ENCODE peak calls at places on chromosomes 13 and 19, in ten cellular contexts. E, D, W, Q, S, V, P, Z, J and T are unnamed samples. For H3K4me1, H3K27me3 and H3K36me3, the result is how much of the 10 kb centered on the place peaks cover.

GRCh38 chr13:91805605-91806004 is 407.2 kb downstream of the GPC5 start:
- DNase-seq in J (no peak), V (no peak), S (no peak), Z (no peak), P (no peak), D (no peak), Q (peak), E (peak), W (no peak), T (no peak)

GRCh38 chr13:74891610-74892009 is 590.4 kb downstream of the TBC1D4 start:
- DNase-seq in S (peak), D (no peak), E (peak), W (no peak), J (no peak), Q (no peak), P (no peak), V (no peak), Z (no peak), T (no peak)

GRCh38 chr19:13132471-13133166 is 14.6 kb downstream of the NACC1 start:
- DNase-seq in S (peak), W (no peak), Q (no peak), J (no peak), E (peak), D (peak), Z (peak), V (no peak), P (no peak), T (no peak)

GRCh38 chr19:33429891-33430673 is 56.6 kb downstream of the CEBPG start:
- DNase-seq in J (no peak), S (no peak), V (no peak), W (no peak), E (no peak), P (peak), D (peak), Z (peak), Q (no peak), T (no peak)

GRCh38 chr13:107276936-107277335 is 709.0 kb upstream of the ARGLU1 start:
- DNase-seq in Z (no peak), V (no peak), J (no peak), Q (no peak), S (no peak), P (no peak), E (no peak), W (no peak), D (no peak), T (no peak)

GRCh38 chr13:39870197-39870746 is 214.8 kb downstream of the COG6 start:
- DNase-seq in W (no peak), D (no peak), V (no peak), S (no peak), J (no peak), Q (no peak), Z (no peak), E (no peak), P (no peak), T (no peak)

GRCh38 chr19:47541507-47541906 is 26.6 kb upstream of the NAPA start:
- DNase-seq in W (no peak), Z (no peak), P (no peak), Q (no peak), S (no peak), E (peak), J (no peak), V (no peak), D (peak), T (no peak)

GRCh38 chr13:35552172-35552844 is 75.8 kb upstream of the MAB21L1 start:
- DNase-seq in S (peak), P (no peak), Z (no peak), W (peak), J (no peak), D (no peak), Q (no peak), V (no peak), E (peak), T (no peak)

GRCh38 chr19:49862411-49863253 is 4.7 kb downstream of the PNKP start:
- DNase-seq in E (no peak), Z (peak), J (peak), V (peak), P (no peak), Q (peak), W (no peak), S (no peak), D (no peak), T (peak)

GRCh38 chr19:51808333-51808986 is 13.5 kb downstream of the FPR3 start:
- DNase-seq in J (no peak), V (no peak), E (peak), D (no peak), P (no peak), W (no peak), Q (no peak), Z (no peak), S (no peak), T (no peak)

GRCh38 chr13:43766766-43767165 is 20.0 kb downstream of the ENOX1 start:
- DNase-seq in E (peak), S (no peak), J (no peak), P (peak), V (no peak), Z (no peak), D (no peak), W (no peak), Q (no peak), T (no peak)

GRCh38 chr13:32726374-32727037 is 140.3 kb downstream of the PDS5B start:
- DNase-seq in E (peak), W (no peak), J (no peak), Z (no peak), Q (no peak), S (no peak), D (no peak), P (no peak), V (no peak), T (no peak)

GRCh38 chr19:35344511-35345031 is 3.1 kb upstream of the FFAR1 start:
- DNase-seq in J (no peak), D (no peak), E (no peak), Q (no peak), Z (no peak), W (no peak), V (no peak), P (no peak), S (no peak), T (no peak)

GRCh38 chr13:41944635-41945401 is 16.1 kb downstream of the VWA8 start:
- DNase-seq in S (no peak), D (no peak), Q (no peak), V (no peak), E (no peak), W (no peak), P (no peak), J (no peak), Z (no peak), T (no peak)

GRCh38 chr13:79780240-79780639 is 299.3 kb downstream of the NDFIP2 start:
- DNase-seq in E (no peak), V (no peak), Z (peak), Q (no peak), D (no peak), J (no peak), S (peak), W (no peak), P (no peak), T (no peak)

GRCh38 chr13:100484708-100485107 is 103.9 kb downstream of the GGACT start:
- DNase-seq in J (no peak), E (no peak), S (no peak), Z (no peak), P (no peak), V (peak), W (no peak), D (no peak), Q (no peak), T (no peak)

GRCh38 chr19:54473983-54474382 is 887 bp upstream of the CDC42EP5 start:
- DNase-seq in P (no peak), Z (peak), W (no peak), E (no peak), Q (no peak), J (no peak), V (no peak), D (no peak), S (no peak), T (no peak)

GRCh38 chr13:34349091-34349722 is 531.3 kb downstream of the RFC3 start:
- DNase-seq in Q (no peak), J (peak), E (peak), W (no peak), S (peak), V (peak), D (no peak), P (peak), Z (peak), T (no peak)

GRCh38 chr13:34352958-34353357 is 535.0 kb downstream of the RFC3 start:
- DNase-seq in Q (no peak), W (no peak), V (no peak), E (no peak), S (no peak), P (no peak), D (no peak), J (no peak), Z (no peak), T (no peak)

GRCh38 chr13:34346626-34347025 is 528.7 kb downstream of the RFC3 start:
- DNase-seq in Q (no peak), S (peak), E (no peak), Z (no peak), J (no peak), P (no peak), W (no peak), D (no peak), V (no peak), T (no peak)

GRCh38 chr13:34347784-34348573 is 530.0 kb downstream of the RFC3 start:
- DNase-seq in P (no peak), J (peak), Z (no peak), S (no peak), E (no peak), D (no peak), V (no peak), W (no peak), Q (peak), T (no peak)

GRCh38 chr13:34351134-34351533 is 533.2 kb downstream of the RFC3 start:
- DNase-seq in D (no peak), W (no peak), P (no peak), Q (no peak), Z (no peak), E (no peak), S (no peak), V (no peak), J (no peak), T (no peak)
- H3K4me1 ChIP-seq in D (under half), W (under half), P (under half), Q (under half), Z (under half), E (under half), S (under half), V (under half), J (under half), T (under half)

GRCh38 chr19:17974551-17974950 is 7.6 kb downstream of the KCNN1 start:
- DNase-seq in E (no peak), Z (peak), Q (no peak), W (no peak), P (no peak), J (no peak), D (no peak), S (no peak), V (no peak), T (no peak)
- H3K27me3 ChIP-seq in E (under half), Z (under half), Q (under half), W (under half), P (half or more), J (under half), D (under half), S (under half), V (under half), T (under half)

GRCh38 chr19:15115080-15115479 is 7.9 kb downstream of the SYDE1 start:
- DNase-seq in Q (no peak), V (peak), J (no peak), S (no peak), D (no peak), Z (peak), P (peak), E (peak), W (no peak), T (no peak)

GRCh38 chr19:15112385-15112784 is 5.2 kb downstream of the SYDE1 start:
- DNase-seq in J (no peak), Q (peak), D (no peak), E (no peak), V (no peak), P (no peak), W (no peak), Z (peak), S (no peak), T (no peak)

GRCh38 chr19:15115762-15116615 is 8.8 kb downstream of the SYDE1 start:
- DNase-seq in Q (no peak), V (no peak), S (no peak), Z (peak), E (no peak), W (no peak), P (no peak), D (no peak), J (no peak), T (no peak)

GRCh38 chr19:15113245-15114152 is 6.3 kb downstream of the SYDE1 start:
- DNase-seq in Q (peak), P (no peak), W (no peak), S (no peak), Z (peak), E (no peak), D (no peak), V (no peak), J (no peak), T (no peak)

DNA sequence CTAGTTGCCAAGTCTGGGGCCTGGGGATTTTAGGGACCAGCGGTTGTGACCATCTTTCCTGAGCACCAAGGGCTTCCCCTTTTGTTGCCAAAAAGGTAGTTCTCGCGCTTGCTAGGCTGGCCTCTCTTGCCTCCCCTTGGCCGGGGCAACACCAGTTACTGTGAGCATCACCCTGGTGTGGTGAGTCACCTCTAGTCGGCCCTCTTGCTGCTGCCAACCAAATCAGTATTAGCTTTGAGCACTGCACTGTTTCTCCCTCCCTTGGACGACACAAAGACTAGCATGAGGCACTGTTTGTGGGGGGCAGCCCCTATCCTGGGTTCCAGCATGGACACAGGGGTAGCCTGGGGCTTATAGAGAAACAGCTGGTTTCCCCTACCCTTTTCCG is 6.9 kb downstream of the SYDE1 start:
- DNase-seq in W (no peak), Q (no peak), Z (peak), S (peak), P (no peak), J (no peak), V (no peak), E (peak), D (no peak), T (no peak)
- H3K36me3 ChIP-seq in W (under half), Q (under half), Z (half or more), S (under half), P (half or more), J (under half), V (under half), E (half or more), D (under half), T (half or more)

DNA sequence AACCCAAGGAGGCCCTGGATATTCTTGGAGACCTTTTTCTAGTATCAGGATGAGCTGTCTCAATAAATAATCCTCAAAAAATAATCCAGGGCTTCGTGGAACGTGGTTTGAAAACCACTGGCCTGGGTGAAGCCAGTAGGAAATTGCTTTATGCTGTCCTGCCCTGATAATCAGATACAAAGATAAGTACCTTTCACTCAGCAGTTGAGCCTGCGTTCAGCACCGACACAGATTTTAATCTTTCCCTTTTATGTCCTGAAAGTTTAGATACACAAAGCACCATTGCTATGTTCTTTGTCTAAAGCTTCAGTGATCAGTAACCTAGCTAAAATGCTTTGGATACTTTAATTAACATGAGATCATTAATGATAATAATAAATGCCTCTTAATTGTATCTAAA is 460.0 kb downstream of the RFC3 start:
- DNase-seq in E (no peak), J (no peak), Z (no peak), W (no peak), P (no peak), V (no peak), Q (no peak), S (no peak), D (no peak), T (no peak)
- H3K4me1 ChIP-seq in E (under half), J (under half), Z (under half), W (under half), P (under half), V (under half), Q (under half), S (under half), D (under half), T (under half)

GRCh38 chr19:40056505-40056904 is 474 bp upstream of the ZNF780B start:
- DNase-seq in P (no peak), W (no peak), Z (no peak), S (no peak), V (no peak), Q (no peak), E (no peak), J (no peak), D (no peak), T (no peak)

GRCh38 chr19:40055832-40056504 is at the start of gene ZNF780B:
- DNase-seq in S (peak), E (peak), V (peak), W (no peak), Z (peak), J (peak), D (peak), P (peak), Q (peak), T (peak)

GRCh38 chr19:40055049-40055448 is 982 bp downstream of the ZNF780B start:
- DNase-seq in Q (no peak), V (no peak), W (no peak), Z (no peak), E (no peak), J (no peak), P (no peak), S (no peak), D (no peak), T (no peak)

GRCh38 chr19:40059624-40060023 is 3.6 kb upstream of the ZNF780B start:
- DNase-seq in W (no peak), V (no peak), Q (no peak), P (no peak), Z (peak), J (no peak), D (no peak), S (no peak), E (no peak), T (no peak)

GRCh38 chr19:40057166-40057565 is 1.1 kb upstream of the ZNF780B start:
- DNase-seq in Q (no peak), Z (peak), S (no peak), E (no peak), D (no peak), P (no peak), J (no peak), V (no peak), W (no peak), T (no peak)
- H3K27me3 ChIP-seq in Q (under half), Z (under half), S (under half), E (under half), D (under half), P (under half), J (under half), V (under half), W (under half), T (under half)

GRCh38 chr13:50575138-50575537 is 268.4 kb downstream of the DLEU7 start:
- DNase-seq in Q (no peak), W (no peak), J (no peak), D (no peak), S (no peak), V (no peak), E (no peak), P (no peak), Z (no peak), T (no peak)

GRCh38 chr13:50574731-50575130 is 268.8 kb downstream of the DLEU7 start:
- DNase-seq in V (no peak), P (no peak), S (peak), D (no peak), J (no peak), E (peak), W (no peak), Q (no peak), Z (peak), T (no peak)

GRCh38 chr13:50576156-50576555 is 267.3 kb downstream of the DLEU7 start:
- DNase-seq in D (no peak), P (no peak), E (no peak), W (no peak), V (peak), J (peak), S (no peak), Q (no peak), Z (no peak), T (no peak)

GRCh38 chr13:50572129-50572528 is 271.4 kb downstream of the DLEU7 start:
- DNase-seq in D (no peak), W (no peak), J (no peak), Z (no peak), P (no peak), S (no peak), V (no peak), E (no peak), Q (no peak), T (no peak)

DNA sequence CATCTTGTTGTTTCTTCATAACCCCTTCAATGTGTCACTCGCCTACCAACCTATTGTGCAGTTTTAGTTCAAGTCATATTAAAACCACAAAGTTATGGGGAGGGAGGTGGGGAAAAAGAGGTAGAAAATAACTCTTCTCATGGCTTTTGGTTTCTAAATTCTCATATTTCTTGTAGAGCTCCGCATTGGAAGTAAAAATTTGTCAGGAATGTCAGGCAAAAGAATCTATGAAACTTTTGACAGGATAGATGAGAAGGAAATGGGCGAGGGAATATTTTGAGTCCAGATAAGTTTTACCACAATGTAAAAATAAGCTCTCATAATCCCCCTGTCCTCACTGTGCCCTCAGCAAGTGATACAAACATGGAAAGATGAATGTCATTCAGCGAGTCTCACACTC is 270.4 kb downstream of the DLEU7 start:
- DNase-seq in Q (no peak), J (no peak), W (no peak), Z (no peak), D (no peak), E (no peak), P (no peak), V (no peak), S (no peak), T (no peak)
- H3K36me3 ChIP-seq in Q (under half), J (under half), W (under half), Z (under half), D (under half), E (under half), P (under half), V (under half), S (under half), T (under half)

DNA sequence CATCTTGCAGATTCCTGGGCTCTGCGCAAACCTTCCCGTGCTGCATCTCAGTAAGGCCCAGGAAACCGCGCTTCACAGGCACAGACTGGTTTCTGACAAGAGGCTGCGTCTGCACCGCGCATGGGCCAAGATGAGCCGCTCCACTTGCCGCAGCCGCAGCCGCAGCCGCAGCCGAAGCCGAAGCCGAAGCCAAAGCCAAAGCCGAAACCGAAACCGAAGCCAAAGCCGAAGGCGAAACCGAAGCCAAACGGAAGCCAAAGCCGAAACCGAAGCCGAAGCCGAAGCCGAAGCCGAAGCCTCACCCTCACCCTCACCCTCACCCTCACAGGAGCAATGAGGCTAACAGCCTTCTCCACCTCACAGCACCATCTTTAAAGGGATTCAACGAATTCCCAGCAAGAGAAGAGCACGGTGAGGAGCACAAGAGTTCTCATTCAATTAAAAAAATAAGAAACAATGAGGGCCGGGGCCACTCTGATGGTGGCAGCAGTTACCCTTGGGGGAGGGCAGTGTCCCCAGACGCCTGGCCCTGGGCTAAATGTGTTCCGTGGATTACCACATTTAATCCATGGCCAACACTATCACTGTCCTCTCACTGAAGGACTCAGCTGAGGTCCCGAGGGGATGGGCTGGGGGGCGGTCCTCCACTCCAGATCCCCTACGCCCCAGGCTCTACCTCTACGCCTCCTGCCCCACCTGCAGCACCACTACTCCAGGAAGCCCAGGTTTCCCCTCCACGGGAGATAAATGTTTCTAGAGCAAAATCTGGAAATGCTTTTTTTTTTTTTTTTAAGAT is 29.1 kb downstream of the ZNF787 start:
- DNase-seq in E (no peak), Q (no peak), V (no peak), J (no peak), Z (peak), W (peak), D (no peak), S (no peak), P (no peak), T (no peak)
- H3K4me1 ChIP-seq in E (under half), Q (under half), V (under half), J (under half), Z (under half), W (under half), D (under half), S (under half), P (under half), T (under half)